ENCODE peak calls at places on chromosomes 6 and 20, in nine cellular contexts. One of them, this sample, is unnamed. For H3K4me1, the result is how much of the 10 kb centered on the place peaks cover.

GRCh38 chr20:47768016-47768953 is 17.0 kb downstream of the SULF2 start:
- DNase-seq in esophagus squamous epithelium: no peak
- DNase-seq in spleen: no peak
- DNase-seq in gastrocnemius medialis: no peak
- DNase-seq in A549: no peak
- DNase-seq in upper lobe of left lung: peak
- DNase-seq in right lobe of liver: peak
- DNase-seq in prostate gland: no peak
- DNase-seq in IMR-90: no peak
- DNase-seq in this sample: no peak

GRCh38 chr6:169165561-169166300 is 87.9 kb downstream of the THBS2 start:
- DNase-seq in esophagus squamous epithelium: no peak
- DNase-seq in spleen: no peak
- DNase-seq in gastrocnemius medialis: no peak
- DNase-seq in A549: no peak
- DNase-seq in upper lobe of left lung: no peak
- DNase-seq in right lobe of liver: no peak
- DNase-seq in prostate gland: no peak
- DNase-seq in IMR-90: peak
- DNase-seq in this sample: no peak

GRCh38 chr6:90478278-90478677 is 108.6 kb downstream of the MAP3K7 start:
- DNase-seq in esophagus squamous epithelium: no peak
- DNase-seq in spleen: no peak
- DNase-seq in gastrocnemius medialis: no peak
- DNase-seq in A549: no peak
- DNase-seq in upper lobe of left lung: no peak
- DNase-seq in right lobe of liver: no peak
- DNase-seq in prostate gland: no peak
- DNase-seq in IMR-90: no peak
- DNase-seq in this sample: no peak

GRCh38 chr6:29943053-29943966 is 978 bp downstream of the HLA-A start:
- DNase-seq in esophagus squamous epithelium: no peak
- DNase-seq in spleen: peak
- DNase-seq in gastrocnemius medialis: no peak
- DNase-seq in A549: no peak
- DNase-seq in upper lobe of left lung: no peak
- DNase-seq in right lobe of liver: peak
- DNase-seq in prostate gland: no peak
- DNase-seq in IMR-90: no peak
- DNase-seq in this sample: no peak

GRCh38 chr20:17524551-17524950 is 6.6 kb downstream of the BFSP1 start:
- DNase-seq in esophagus squamous epithelium: no peak
- DNase-seq in spleen: no peak
- DNase-seq in gastrocnemius medialis: no peak
- DNase-seq in A549: no peak
- DNase-seq in upper lobe of left lung: no peak
- DNase-seq in right lobe of liver: no peak
- DNase-seq in prostate gland: no peak
- DNase-seq in IMR-90: no peak
- DNase-seq in this sample: no peak

GRCh38 chr6:33934726-33935270 is 131.0 kb upstream of the MLN start:
- DNase-seq in esophagus squamous epithelium: no peak
- DNase-seq in spleen: peak
- DNase-seq in gastrocnemius medialis: no peak
- DNase-seq in A549: no peak
- DNase-seq in upper lobe of left lung: no peak
- DNase-seq in right lobe of liver: no peak
- DNase-seq in prostate gland: no peak
- DNase-seq in IMR-90: no peak
- DNase-seq in this sample: no peak

GRCh38 chr6:110064744-110065524 is 86.8 kb downstream of the GPR6 start:
- DNase-seq in esophagus squamous epithelium: no peak
- DNase-seq in spleen: no peak
- DNase-seq in gastrocnemius medialis: no peak
- DNase-seq in A549: no peak
- DNase-seq in upper lobe of left lung: no peak
- DNase-seq in right lobe of liver: no peak
- DNase-seq in prostate gland: no peak
- DNase-seq in IMR-90: no peak
- DNase-seq in this sample: no peak

GRCh38 chr6:105322499-105323231 is 80.2 kb downstream of the PREP start:
- DNase-seq in esophagus squamous epithelium: no peak
- DNase-seq in spleen: no peak
- DNase-seq in gastrocnemius medialis: no peak
- DNase-seq in A549: no peak
- DNase-seq in upper lobe of left lung: no peak
- DNase-seq in right lobe of liver: no peak
- DNase-seq in prostate gland: peak
- DNase-seq in IMR-90: no peak
- DNase-seq in this sample: no peak

GRCh38 chr6:158321960-158322359 is 9.7 kb downstream of the TULP4 start:
- DNase-seq in esophagus squamous epithelium: no peak
- DNase-seq in spleen: no peak
- DNase-seq in gastrocnemius medialis: no peak
- DNase-seq in A549: no peak
- DNase-seq in upper lobe of left lung: no peak
- DNase-seq in right lobe of liver: no peak
- DNase-seq in prostate gland: no peak
- DNase-seq in IMR-90: peak
- DNase-seq in this sample: no peak

GRCh38 chr6:33078919-33079521 is 3.2 kb downstream of the HLA-DPB1 start:
- DNase-seq in esophagus squamous epithelium: no peak
- DNase-seq in spleen: no peak
- DNase-seq in gastrocnemius medialis: no peak
- DNase-seq in A549: no peak
- DNase-seq in upper lobe of left lung: no peak
- DNase-seq in right lobe of liver: no peak
- DNase-seq in prostate gland: no peak
- DNase-seq in IMR-90: no peak
- DNase-seq in this sample: no peak

GRCh38 chr20:25024171-25024570 is 31.6 kb upstream of the APMAP start:
- DNase-seq in esophagus squamous epithelium: no peak
- DNase-seq in spleen: peak
- DNase-seq in gastrocnemius medialis: peak
- DNase-seq in A549: no peak
- DNase-seq in upper lobe of left lung: peak
- DNase-seq in right lobe of liver: peak
- DNase-seq in prostate gland: no peak
- DNase-seq in IMR-90: no peak
- DNase-seq in this sample: peak

DNA sequence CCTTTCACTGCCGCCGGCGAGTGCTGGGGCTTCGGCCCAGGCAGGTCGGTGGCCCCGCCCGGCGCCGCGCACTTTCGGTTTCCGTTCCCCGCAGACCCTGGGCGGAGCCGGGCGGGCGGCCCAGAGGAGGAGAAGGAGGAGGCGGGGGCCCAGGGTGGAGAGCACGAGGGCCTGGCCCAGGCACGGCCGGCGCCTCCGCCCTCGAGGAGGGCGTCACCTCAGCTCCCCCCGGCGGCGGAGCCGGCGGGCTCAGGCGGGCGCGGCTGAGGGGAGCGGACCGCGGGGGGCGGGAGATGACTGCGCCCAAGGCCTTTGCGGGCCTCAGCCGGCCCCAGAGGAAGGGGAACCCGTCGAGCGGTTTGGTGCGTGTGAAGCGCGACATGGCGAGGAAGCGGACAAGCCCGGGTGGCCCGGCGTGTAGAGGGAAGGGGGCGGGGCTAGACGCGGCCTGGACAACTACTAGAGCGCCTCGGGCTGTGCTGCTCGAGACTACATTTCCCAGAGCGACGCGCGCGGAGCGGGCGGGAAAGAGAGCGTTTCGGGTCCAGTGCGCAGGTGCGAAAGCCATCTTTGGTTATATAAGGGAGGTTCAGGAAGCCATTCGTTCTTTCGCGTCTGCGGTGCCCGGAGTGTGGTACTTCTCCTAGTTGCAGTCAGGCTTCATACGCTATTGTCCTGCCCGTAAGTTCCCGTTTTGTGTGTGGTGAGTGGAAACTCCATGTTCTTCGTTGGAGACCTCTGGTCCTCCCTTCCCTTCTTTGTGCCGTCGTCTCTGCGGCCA is at the start of gene ZNFX1:
- DNase-seq in esophagus squamous epithelium: peak
- DNase-seq in spleen: peak
- DNase-seq in gastrocnemius medialis: peak
- DNase-seq in A549: peak
- DNase-seq in upper lobe of left lung: peak
- DNase-seq in right lobe of liver: peak
- DNase-seq in prostate gland: peak
- DNase-seq in IMR-90: peak
- DNase-seq in this sample: peak
- TF ChIP-seq CTCF in esophagus squamous epithelium: peak
- TF ChIP-seq CTCF in spleen: no peak
- TF ChIP-seq CTCF in gastrocnemius medialis: no peak
- TF ChIP-seq CTCF in A549: no peak
- TF ChIP-seq CTCF in upper lobe of left lung: peak
- TF ChIP-seq CTCF in right lobe of liver: no peak
- TF ChIP-seq CTCF in prostate gland: no peak
- TF ChIP-seq CTCF in IMR-90: no peak
- TF ChIP-seq CTCF in this sample: peak

GRCh38 chr20:36051318-36052116 is 83.1 kb downstream of the CNBD2 start:
- DNase-seq in esophagus squamous epithelium: no peak
- DNase-seq in spleen: peak
- DNase-seq in gastrocnemius medialis: no peak
- DNase-seq in A549: no peak
- DNase-seq in upper lobe of left lung: no peak
- DNase-seq in right lobe of liver: no peak
- DNase-seq in prostate gland: no peak
- DNase-seq in IMR-90: no peak
- DNase-seq in this sample: no peak

GRCh38 chr20:36045373-36045714 is 77.0 kb downstream of the CNBD2 start:
- DNase-seq in esophagus squamous epithelium: no peak
- DNase-seq in spleen: no peak
- DNase-seq in gastrocnemius medialis: no peak
- DNase-seq in A549: no peak
- DNase-seq in upper lobe of left lung: no peak
- DNase-seq in right lobe of liver: no peak
- DNase-seq in prostate gland: no peak
- DNase-seq in IMR-90: no peak
- DNase-seq in this sample: no peak

GRCh38 chr20:36052117-36052513 is 83.7 kb downstream of the CNBD2 start:
- DNase-seq in esophagus squamous epithelium: no peak
- DNase-seq in spleen: no peak
- DNase-seq in gastrocnemius medialis: no peak
- DNase-seq in A549: no peak
- DNase-seq in upper lobe of left lung: no peak
- DNase-seq in right lobe of liver: no peak
- DNase-seq in prostate gland: no peak
- DNase-seq in IMR-90: no peak
- DNase-seq in this sample: no peak

GRCh38 chr20:36055145-36055544 is 86.8 kb downstream of the CNBD2 start:
- DNase-seq in esophagus squamous epithelium: no peak
- DNase-seq in spleen: no peak
- DNase-seq in gastrocnemius medialis: no peak
- DNase-seq in A549: no peak
- DNase-seq in upper lobe of left lung: no peak
- DNase-seq in right lobe of liver: no peak
- DNase-seq in prostate gland: no peak
- DNase-seq in IMR-90: no peak
- DNase-seq in this sample: no peak

GRCh38 chr20:36050436-36051317 is 82.3 kb downstream of the CNBD2 start:
- DNase-seq in esophagus squamous epithelium: peak
- DNase-seq in spleen: peak
- DNase-seq in gastrocnemius medialis: peak
- DNase-seq in A549: peak
- DNase-seq in upper lobe of left lung: peak
- DNase-seq in right lobe of liver: peak
- DNase-seq in prostate gland: peak
- DNase-seq in IMR-90: peak
- DNase-seq in this sample: peak
- TF ChIP-seq POLR2A in esophagus squamous epithelium: peak
- TF ChIP-seq POLR2A in spleen: peak
- TF ChIP-seq POLR2A in gastrocnemius medialis: peak
- TF ChIP-seq POLR2A in A549: peak
- TF ChIP-seq POLR2A in upper lobe of left lung: peak
- TF ChIP-seq POLR2A in right lobe of liver: peak
- TF ChIP-seq POLR2A in prostate gland: peak
- TF ChIP-seq POLR2A in IMR-90: peak
- TF ChIP-seq POLR2A in this sample: peak

DNA sequence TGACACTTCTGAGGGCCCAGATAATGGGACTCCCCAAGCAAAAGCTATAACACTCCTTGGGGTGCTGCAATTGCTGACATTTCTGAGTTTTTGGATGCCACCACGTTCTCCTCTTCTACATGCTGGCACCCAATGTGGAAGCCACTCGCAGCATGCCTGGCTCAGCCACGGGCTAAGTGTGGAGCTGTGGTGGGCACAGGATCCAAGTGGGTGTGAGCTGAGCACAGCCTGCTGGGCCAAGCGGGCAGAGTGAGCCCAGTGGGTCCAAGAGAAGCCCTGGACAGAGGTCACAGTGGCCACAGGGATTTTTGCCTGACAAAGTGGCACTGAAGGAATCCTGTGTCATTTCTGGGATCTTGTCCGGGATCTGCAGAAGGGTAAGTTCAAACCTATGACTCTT is 213.2 kb downstream of the C6orf118 start:
- DNase-seq in esophagus squamous epithelium: no peak
- DNase-seq in spleen: no peak
- DNase-seq in gastrocnemius medialis: no peak
- DNase-seq in A549: no peak
- DNase-seq in upper lobe of left lung: no peak
- DNase-seq in right lobe of liver: no peak
- DNase-seq in prostate gland: no peak
- DNase-seq in IMR-90: no peak
- DNase-seq in this sample: no peak
- H3K4me1 ChIP-seq in esophagus squamous epithelium: under half
- H3K4me1 ChIP-seq in spleen: under half
- H3K4me1 ChIP-seq in gastrocnemius medialis: under half
- H3K4me1 ChIP-seq in A549: under half
- H3K4me1 ChIP-seq in upper lobe of left lung: under half
- H3K4me1 ChIP-seq in right lobe of liver: under half
- H3K4me1 ChIP-seq in prostate gland: under half
- H3K4me1 ChIP-seq in IMR-90: under half
- H3K4me1 ChIP-seq in this sample: under half

GRCh38 chr6:166169549-166170421 is 2.1 kb upstream of the TBXT start:
- DNase-seq in esophagus squamous epithelium: no peak
- DNase-seq in spleen: no peak
- DNase-seq in gastrocnemius medialis: no peak
- DNase-seq in A549: no peak
- DNase-seq in upper lobe of left lung: no peak
- DNase-seq in right lobe of liver: no peak
- DNase-seq in prostate gland: no peak
- DNase-seq in IMR-90: no peak
- DNase-seq in this sample: no peak

GRCh38 chr6:166166314-166167257 is 1.1 kb downstream of the TBXT start:
- DNase-seq in esophagus squamous epithelium: no peak
- DNase-seq in spleen: no peak
- DNase-seq in gastrocnemius medialis: no peak
- DNase-seq in A549: no peak
- DNase-seq in upper lobe of left lung: no peak
- DNase-seq in right lobe of liver: no peak
- DNase-seq in prostate gland: no peak
- DNase-seq in IMR-90: no peak
- DNase-seq in this sample: no peak

GRCh38 chr6:166167258-166167731 is 356 bp downstream of the TBXT start:
- DNase-seq in esophagus squamous epithelium: no peak
- DNase-seq in spleen: no peak
- DNase-seq in gastrocnemius medialis: no peak
- DNase-seq in A549: no peak
- DNase-seq in upper lobe of left lung: no peak
- DNase-seq in right lobe of liver: no peak
- DNase-seq in prostate gland: no peak
- DNase-seq in IMR-90: no peak
- DNase-seq in this sample: no peak

GRCh38 chr6:166168616-166169548 is 1.2 kb upstream of the TBXT start:
- DNase-seq in esophagus squamous epithelium: no peak
- DNase-seq in spleen: no peak
- DNase-seq in gastrocnemius medialis: no peak
- DNase-seq in A549: no peak
- DNase-seq in upper lobe of left lung: no peak
- DNase-seq in right lobe of liver: no peak
- DNase-seq in prostate gland: no peak
- DNase-seq in IMR-90: no peak
- DNase-seq in this sample: no peak

GRCh38 chr6:166167801-166168615 is at the start of gene TBXT:
- DNase-seq in esophagus squamous epithelium: no peak
- DNase-seq in spleen: no peak
- DNase-seq in gastrocnemius medialis: no peak
- DNase-seq in A549: no peak
- DNase-seq in upper lobe of left lung: no peak
- DNase-seq in right lobe of liver: no peak
- DNase-seq in prostate gland: no peak
- DNase-seq in IMR-90: no peak
- DNase-seq in this sample: no peak
- TF ChIP-seq CTCF in esophagus squamous epithelium: no peak
- TF ChIP-seq CTCF in spleen: no peak
- TF ChIP-seq CTCF in gastrocnemius medialis: no peak
- TF ChIP-seq CTCF in A549: no peak
- TF ChIP-seq CTCF in upper lobe of left lung: no peak
- TF ChIP-seq CTCF in right lobe of liver: no peak
- TF ChIP-seq CTCF in prostate gland: no peak
- TF ChIP-seq CTCF in IMR-90: no peak
- TF ChIP-seq CTCF in this sample: no peak